ENCODE peak calls at places on chromosomes 5 and 9, in eight cellular contexts. One of them, this sample, is unnamed.
A peak's percentile ranks its signal among the peaks of the same experiment; 100 is the strongest.

GRCh38 chr5:126414874-126415502 is 8.2 kb upstream of the GRAMD2B start:
- DNase-seq in stimulated activated CD8-positive, alpha-beta memory T cell treated with anti-CD3 and anti-CD28 coated beads, Interleukin-4, amount 100 ng/mL, for 4 hours: no peak
- DNase-seq in cardiac muscle cell: peak; percentile 62
- DNase-seq in neuronal stem cell: no peak
- DNase-seq in germinal center: no peak
- DNase-seq in naive thymus-derived CD8-positive, alpha-beta T cell: no peak
- DNase-seq in AG20443: peak; percentile 69
- DNase-seq in PC-9: no peak
- DNase-seq in this sample: peak; percentile 40

GRCh38 chr9:113999256-114000062 is 78.6 kb downstream of the AMBP start:
- DNase-seq in stimulated activated CD8-positive, alpha-beta memory T cell treated with anti-CD3 and anti-CD28 coated beads, Interleukin-4, amount 100 ng/mL, for 4 hours: no peak
- DNase-seq in PC-9: no peak
- DNase-seq in cardiac muscle cell: no peak
- DNase-seq in neuronal stem cell: no peak
- DNase-seq in naive thymus-derived CD8-positive, alpha-beta T cell: no peak
- DNase-seq in germinal center: no peak
- DNase-seq in AG20443: no peak
- DNase-seq in this sample: peak; percentile 41

GRCh38 chr9:72542917-72543316 is 21.5 kb downstream of the TMC1 start:
- DNase-seq in germinal center: no peak
- DNase-seq in PC-9: no peak
- DNase-seq in cardiac muscle cell: no peak
- DNase-seq in stimulated activated CD8-positive, alpha-beta memory T cell treated with anti-CD3 and anti-CD28 coated beads, Interleukin-4, amount 100 ng/mL, for 4 hours: no peak
- DNase-seq in neuronal stem cell: no peak
- DNase-seq in AG20443: no peak
- DNase-seq in naive thymus-derived CD8-positive, alpha-beta T cell: no peak
- DNase-seq in this sample: no peak

GRCh38 chr5:116046823-116047222 is 14.6 kb downstream of the ARL14EPL start:
- DNase-seq in naive thymus-derived CD8-positive, alpha-beta T cell: no peak
- DNase-seq in PC-9: no peak
- DNase-seq in neuronal stem cell: no peak
- DNase-seq in germinal center: no peak
- DNase-seq in AG20443: no peak
- DNase-seq in stimulated activated CD8-positive, alpha-beta memory T cell treated with anti-CD3 and anti-CD28 coated beads, Interleukin-4, amount 100 ng/mL, for 4 hours: no peak
- DNase-seq in cardiac muscle cell: no peak
- DNase-seq in this sample: no peak

GRCh38 chr5:79120221-79120620 is 8.6 kb downstream of the BHMT start:
- DNase-seq in AG20443: no peak
- DNase-seq in germinal center: no peak
- DNase-seq in PC-9: no peak
- DNase-seq in stimulated activated CD8-positive, alpha-beta memory T cell treated with anti-CD3 and anti-CD28 coated beads, Interleukin-4, amount 100 ng/mL, for 4 hours: no peak
- DNase-seq in cardiac muscle cell: no peak
- DNase-seq in neuronal stem cell: no peak
- DNase-seq in naive thymus-derived CD8-positive, alpha-beta T cell: no peak
- DNase-seq in this sample: no peak

GRCh38 chr9:87497604-87498045 is at the start of gene DAPK1:
- DNase-seq in AG20443: peak; percentile 83
- DNase-seq in germinal center: peak; percentile 16
- DNase-seq in cardiac muscle cell: peak; percentile 91
- DNase-seq in neuronal stem cell: peak; percentile 72
- DNase-seq in stimulated activated CD8-positive, alpha-beta memory T cell treated with anti-CD3 and anti-CD28 coated beads, Interleukin-4, amount 100 ng/mL, for 4 hours: no peak
- DNase-seq in naive thymus-derived CD8-positive, alpha-beta T cell: no peak
- DNase-seq in PC-9: peak; percentile 81
- DNase-seq in this sample: no peak

GRCh38 chr5:54533541-54534179 is 16.1 kb downstream of the SNX18 start:
- DNase-seq in cardiac muscle cell: peak; percentile 72
- DNase-seq in neuronal stem cell: no peak
- DNase-seq in naive thymus-derived CD8-positive, alpha-beta T cell: no peak
- DNase-seq in PC-9: no peak
- DNase-seq in stimulated activated CD8-positive, alpha-beta memory T cell treated with anti-CD3 and anti-CD28 coated beads, Interleukin-4, amount 100 ng/mL, for 4 hours: no peak
- DNase-seq in AG20443: no peak
- DNase-seq in germinal center: no peak
- DNase-seq in this sample: no peak

GRCh38 chr5:139473105-139473504 is 2.3 kb downstream of the SMIM33 start:
- DNase-seq in cardiac muscle cell: peak; percentile 49
- DNase-seq in AG20443: no peak
- DNase-seq in naive thymus-derived CD8-positive, alpha-beta T cell: no peak
- DNase-seq in PC-9: no peak
- DNase-seq in stimulated activated CD8-positive, alpha-beta memory T cell treated with anti-CD3 and anti-CD28 coated beads, Interleukin-4, amount 100 ng/mL, for 4 hours: no peak
- DNase-seq in neuronal stem cell: peak; percentile 57
- DNase-seq in germinal center: no peak
- DNase-seq in this sample: no peak

GRCh38 chr9:35791321-35791921 is at the start of gene NPR2:
- DNase-seq in neuronal stem cell: no peak
- DNase-seq in AG20443: peak; percentile 84
- DNase-seq in PC-9: no peak
- DNase-seq in germinal center: no peak
- DNase-seq in cardiac muscle cell: peak; percentile 78
- DNase-seq in naive thymus-derived CD8-positive, alpha-beta T cell: no peak
- DNase-seq in stimulated activated CD8-positive, alpha-beta memory T cell treated with anti-CD3 and anti-CD28 coated beads, Interleukin-4, amount 100 ng/mL, for 4 hours: no peak
- DNase-seq in this sample: peak; percentile 37

GRCh38 chr9:6968271-6968670 is 210.5 kb downstream of the KDM4C start:
- DNase-seq in stimulated activated CD8-positive, alpha-beta memory T cell treated with anti-CD3 and anti-CD28 coated beads, Interleukin-4, amount 100 ng/mL, for 4 hours: no peak
- DNase-seq in AG20443: peak; percentile 44
- DNase-seq in neuronal stem cell: no peak
- DNase-seq in germinal center: no peak
- DNase-seq in PC-9: no peak
- DNase-seq in cardiac muscle cell: no peak
- DNase-seq in naive thymus-derived CD8-positive, alpha-beta T cell: no peak
- DNase-seq in this sample: no peak

GRCh38 chr5:169804861-169805260 is 167.8 kb downstream of the DOCK2 start:
- DNase-seq in AG20443: no peak
- DNase-seq in neuronal stem cell: no peak
- DNase-seq in PC-9: no peak
- DNase-seq in stimulated activated CD8-positive, alpha-beta memory T cell treated with anti-CD3 and anti-CD28 coated beads, Interleukin-4, amount 100 ng/mL, for 4 hours: no peak
- DNase-seq in naive thymus-derived CD8-positive, alpha-beta T cell: no peak
- DNase-seq in germinal center: no peak
- DNase-seq in cardiac muscle cell: no peak
- DNase-seq in this sample: no peak

GRCh38 chr9:17191095-17191494 is 56.3 kb downstream of the CNTLN start:
- DNase-seq in PC-9: no peak
- DNase-seq in stimulated activated CD8-positive, alpha-beta memory T cell treated with anti-CD3 and anti-CD28 coated beads, Interleukin-4, amount 100 ng/mL, for 4 hours: no peak
- DNase-seq in germinal center: no peak
- DNase-seq in naive thymus-derived CD8-positive, alpha-beta T cell: no peak
- DNase-seq in AG20443: peak; percentile 13
- DNase-seq in neuronal stem cell: no peak
- DNase-seq in cardiac muscle cell: peak; percentile 17
- DNase-seq in this sample: no peak

GRCh38 chr5:16602182-16602581 is 14.6 kb downstream of the RETREG1 start:
- DNase-seq in PC-9: no peak
- DNase-seq in stimulated activated CD8-positive, alpha-beta memory T cell treated with anti-CD3 and anti-CD28 coated beads, Interleukin-4, amount 100 ng/mL, for 4 hours: no peak
- DNase-seq in neuronal stem cell: no peak
- DNase-seq in AG20443: no peak
- DNase-seq in naive thymus-derived CD8-positive, alpha-beta T cell: no peak
- DNase-seq in germinal center: no peak
- DNase-seq in cardiac muscle cell: no peak
- DNase-seq in this sample: no peak

GRCh38 chr9:3898371-3899218 is 372.8 kb upstream of the RFX3 start:
- DNase-seq in neuronal stem cell: no peak
- DNase-seq in stimulated activated CD8-positive, alpha-beta memory T cell treated with anti-CD3 and anti-CD28 coated beads, Interleukin-4, amount 100 ng/mL, for 4 hours: no peak
- DNase-seq in naive thymus-derived CD8-positive, alpha-beta T cell: no peak
- DNase-seq in PC-9: no peak
- DNase-seq in germinal center: no peak
- DNase-seq in cardiac muscle cell: peak; percentile 5
- DNase-seq in AG20443: no peak
- DNase-seq in this sample: no peak

GRCh38 chr5:34866989-34867471 is 28.1 kb downstream of the TTC23L start:
- DNase-seq in AG20443: no peak
- DNase-seq in PC-9: no peak
- DNase-seq in naive thymus-derived CD8-positive, alpha-beta T cell: no peak
- DNase-seq in neuronal stem cell: no peak
- DNase-seq in germinal center: no peak
- DNase-seq in cardiac muscle cell: no peak
- DNase-seq in stimulated activated CD8-positive, alpha-beta memory T cell treated with anti-CD3 and anti-CD28 coated beads, Interleukin-4, amount 100 ng/mL, for 4 hours: no peak
- DNase-seq in this sample: no peak

GRCh38 chr5:83589786-83590185 is 118.2 kb downstream of the VCAN start:
- DNase-seq in germinal center: no peak
- DNase-seq in cardiac muscle cell: peak; percentile 19
- DNase-seq in stimulated activated CD8-positive, alpha-beta memory T cell treated with anti-CD3 and anti-CD28 coated beads, Interleukin-4, amount 100 ng/mL, for 4 hours: no peak
- DNase-seq in naive thymus-derived CD8-positive, alpha-beta T cell: no peak
- DNase-seq in neuronal stem cell: no peak
- DNase-seq in AG20443: no peak
- DNase-seq in PC-9: no peak
- DNase-seq in this sample: no peak

GRCh38 chr9:9552665-9553064 is 1060.1 kb downstream of the PTPRD start:
- DNase-seq in naive thymus-derived CD8-positive, alpha-beta T cell: no peak
- DNase-seq in stimulated activated CD8-positive, alpha-beta memory T cell treated with anti-CD3 and anti-CD28 coated beads, Interleukin-4, amount 100 ng/mL, for 4 hours: no peak
- DNase-seq in PC-9: no peak
- DNase-seq in germinal center: no peak
- DNase-seq in neuronal stem cell: no peak
- DNase-seq in AG20443: no peak
- DNase-seq in cardiac muscle cell: no peak
- DNase-seq in this sample: no peak

GRCh38 chr5:93677344-93678021 is 63.9 kb downstream of the POU5F2 start:
- DNase-seq in PC-9: peak; percentile 72
- DNase-seq in germinal center: no peak
- DNase-seq in naive thymus-derived CD8-positive, alpha-beta T cell: no peak
- DNase-seq in AG20443: peak; percentile 89
- DNase-seq in neuronal stem cell: peak; percentile 67
- DNase-seq in stimulated activated CD8-positive, alpha-beta memory T cell treated with anti-CD3 and anti-CD28 coated beads, Interleukin-4, amount 100 ng/mL, for 4 hours: no peak
- DNase-seq in cardiac muscle cell: peak; percentile 89
- DNase-seq in this sample: peak; percentile 77

GRCh38 chr5:119367502-119368237 is 11.9 kb downstream of the TNFAIP8 start:
- DNase-seq in germinal center: no peak
- DNase-seq in stimulated activated CD8-positive, alpha-beta memory T cell treated with anti-CD3 and anti-CD28 coated beads, Interleukin-4, amount 100 ng/mL, for 4 hours: no peak
- DNase-seq in neuronal stem cell: no peak
- DNase-seq in cardiac muscle cell: no peak
- DNase-seq in AG20443: no peak
- DNase-seq in PC-9: no peak
- DNase-seq in naive thymus-derived CD8-positive, alpha-beta T cell: no peak
- DNase-seq in this sample: no peak

GRCh38 chr9:35662437-35662836 is 2.6 kb downstream of the ARHGEF39 start:
- DNase-seq in naive thymus-derived CD8-positive, alpha-beta T cell: no peak
- DNase-seq in stimulated activated CD8-positive, alpha-beta memory T cell treated with anti-CD3 and anti-CD28 coated beads, Interleukin-4, amount 100 ng/mL, for 4 hours: no peak
- DNase-seq in PC-9: no peak
- DNase-seq in germinal center: no peak
- DNase-seq in cardiac muscle cell: no peak
- DNase-seq in neuronal stem cell: no peak
- DNase-seq in AG20443: no peak
- DNase-seq in this sample: no peak

GRCh38 chr5:143516249-143516648 is 112.8 kb upstream of the NR3C1 start:
- DNase-seq in cardiac muscle cell: no peak
- DNase-seq in germinal center: peak; percentile 11
- DNase-seq in PC-9: no peak
- DNase-seq in AG20443: no peak
- DNase-seq in stimulated activated CD8-positive, alpha-beta memory T cell treated with anti-CD3 and anti-CD28 coated beads, Interleukin-4, amount 100 ng/mL, for 4 hours: no peak
- DNase-seq in naive thymus-derived CD8-positive, alpha-beta T cell: no peak
- DNase-seq in neuronal stem cell: no peak
- DNase-seq in this sample: no peak

GRCh38 chr5:93100976-93101375 is 480.0 kb downstream of the NR2F1-AS1 start:
- DNase-seq in PC-9: no peak
- DNase-seq in germinal center: no peak
- DNase-seq in AG20443: no peak
- DNase-seq in naive thymus-derived CD8-positive, alpha-beta T cell: no peak
- DNase-seq in stimulated activated CD8-positive, alpha-beta memory T cell treated with anti-CD3 and anti-CD28 coated beads, Interleukin-4, amount 100 ng/mL, for 4 hours: no peak
- DNase-seq in neuronal stem cell: no peak
- DNase-seq in cardiac muscle cell: no peak
- DNase-seq in this sample: no peak

GRCh38 chr5:122163151-122164069 is 34.1 kb downstream of the ZNF474 start:
- DNase-seq in stimulated activated CD8-positive, alpha-beta memory T cell treated with anti-CD3 and anti-CD28 coated beads, Interleukin-4, amount 100 ng/mL, for 4 hours: no peak
- DNase-seq in naive thymus-derived CD8-positive, alpha-beta T cell: no peak
- DNase-seq in PC-9: peak; percentile 7
- DNase-seq in AG20443: peak; percentile 90
- DNase-seq in neuronal stem cell: no peak
- DNase-seq in germinal center: no peak
- DNase-seq in cardiac muscle cell: no peak
- DNase-seq in this sample: no peak

GRCh38 chr5:40165106-40165788 is 514.5 kb upstream of the PTGER4 start:
- DNase-seq in neuronal stem cell: no peak
- DNase-seq in germinal center: no peak
- DNase-seq in stimulated activated CD8-positive, alpha-beta memory T cell treated with anti-CD3 and anti-CD28 coated beads, Interleukin-4, amount 100 ng/mL, for 4 hours: no peak
- DNase-seq in PC-9: no peak
- DNase-seq in naive thymus-derived CD8-positive, alpha-beta T cell: no peak
- DNase-seq in AG20443: no peak
- DNase-seq in cardiac muscle cell: no peak
- DNase-seq in this sample: no peak

GRCh38 chr5:149264432-149265069 is 7.1 kb upstream of the AFAP1L1 start:
- DNase-seq in germinal center: peak; percentile 83
- DNase-seq in AG20443: no peak
- DNase-seq in PC-9: peak; percentile 81
- DNase-seq in naive thymus-derived CD8-positive, alpha-beta T cell: peak; percentile 44
- DNase-seq in cardiac muscle cell: peak; percentile 57
- DNase-seq in neuronal stem cell: peak; percentile 23
- DNase-seq in stimulated activated CD8-positive, alpha-beta memory T cell treated with anti-CD3 and anti-CD28 coated beads, Interleukin-4, amount 100 ng/mL, for 4 hours: no peak
- DNase-seq in this sample: peak; percentile 77

GRCh38 chr9:113934826-113935676 is 58.9 kb downstream of the ZNF618 start:
- DNase-seq in PC-9: no peak
- DNase-seq in AG20443: no peak
- DNase-seq in germinal center: no peak
- DNase-seq in stimulated activated CD8-positive, alpha-beta memory T cell treated with anti-CD3 and anti-CD28 coated beads, Interleukin-4, amount 100 ng/mL, for 4 hours: no peak
- DNase-seq in neuronal stem cell: no peak
- DNase-seq in cardiac muscle cell: no peak
- DNase-seq in naive thymus-derived CD8-positive, alpha-beta T cell: no peak
- DNase-seq in this sample: no peak

GRCh38 chr5:123763201-123763600 is 251.2 kb downstream of the CSNK1G3 start:
- DNase-seq in naive thymus-derived CD8-positive, alpha-beta T cell: no peak
- DNase-seq in stimulated activated CD8-positive, alpha-beta memory T cell treated with anti-CD3 and anti-CD28 coated beads, Interleukin-4, amount 100 ng/mL, for 4 hours: no peak
- DNase-seq in neuronal stem cell: no peak
- DNase-seq in AG20443: no peak
- DNase-seq in PC-9: no peak
- DNase-seq in cardiac muscle cell: no peak
- DNase-seq in germinal center: no peak
- DNase-seq in this sample: no peak

This sample was measured in cerebellar cortex.